ENCODE peak calls at places on chromosome 9, in nine cellular contexts. B, K, Z, L, D, J, C, E and N are unnamed samples.

GRCh38 chr9:129320575-129321311 is 142.7 kb upstream of the IER5L start:
- DNase-seq in B (peak), K (peak), Z (peak), L (peak), D (peak), J (peak), C (no peak), E (peak), N (peak)

GRCh38 chr9:114291064-114291474 is 31.8 kb upstream of the ORM1 start:
- DNase-seq in B (peak), K (peak), Z (no peak), L (peak), D (peak), J (peak), C (peak), E (peak), N (peak)

GRCh38 chr9:96068511-96068910 is 193.0 kb downstream of the ERCC6L2 start:
- DNase-seq in B (no peak), K (no peak), Z (no peak), L (no peak), D (no peak), J (no peak), C (no peak), E (no peak), N (no peak)

GRCh38 chr9:20041717-20042116 is 252.9 kb upstream of the SLC24A2 start:
- DNase-seq in B (no peak), K (peak), Z (peak), L (peak), D (no peak), J (no peak), C (no peak), E (no peak), N (no peak)

GRCh38 chr9:107759009-107759822 is 269.6 kb upstream of the KLF4 start:
- DNase-seq in B (no peak), K (no peak), Z (no peak), L (no peak), D (no peak), J (no peak), C (no peak), E (no peak), N (no peak)

GRCh38 chr9:74570879-74571512 is 73.9 kb downstream of the RORB start:
- DNase-seq in B (peak), K (peak), Z (no peak), L (no peak), D (peak), J (no peak), C (peak), E (peak), N (peak)

GRCh38 chr9:34589656-34590375 is at the start of gene CNTFR:
- DNase-seq in B (no peak), K (no peak), Z (peak), L (peak), D (no peak), J (peak), C (no peak), E (no peak), N (peak)

GRCh38 chr9:122126340-122127333 is 32.9 kb downstream of the NDUFA8 start:
- DNase-seq in B (no peak), K (peak), Z (no peak), L (no peak), D (no peak), J (no peak), C (no peak), E (peak), N (peak)

GRCh38 chr9:6968271-6968670 is 210.5 kb downstream of the KDM4C start:
- DNase-seq in B (peak), K (no peak), Z (no peak), L (no peak), D (no peak), J (no peak), C (no peak), E (peak), N (no peak)

GRCh38 chr9:127014210-127014609 is 99.6 kb downstream of the RALGPS1 start:
- DNase-seq in B (no peak), K (no peak), Z (no peak), L (no peak), D (no peak), J (no peak), C (no peak), E (peak), N (no peak)

GRCh38 chr9:83920469-83920941 is 727 bp downstream of the KIF27 start:
- DNase-seq in B (no peak), K (peak), Z (no peak), L (no peak), D (no peak), J (no peak), C (peak), E (peak), N (peak)

GRCh38 chr9:32380944-32381343 is 3.5 kb upstream of the ACO1 start:
- DNase-seq in B (no peak), K (no peak), Z (no peak), L (no peak), D (no peak), J (no peak), C (no peak), E (no peak), N (no peak)

GRCh38 chr9:35114113-35114847 is 1.4 kb downstream of the ATOSB start:
- DNase-seq in B (peak), K (peak), Z (peak), L (peak), D (peak), J (peak), C (no peak), E (peak), N (peak)

GRCh38 chr9:93119953-93120845 is 13.9 kb downstream of the NINJ1 start:
- DNase-seq in B (peak), K (peak), Z (peak), L (peak), D (no peak), J (peak), C (peak), E (peak), N (peak)

GRCh38 chr9:38256461-38256860 is 136.0 kb upstream of the ALDH1B1 start:
- DNase-seq in B (no peak), K (no peak), Z (no peak), L (no peak), D (no peak), J (no peak), C (no peak), E (no peak), N (no peak)

GRCh38 chr9:126860757-126861466 is 473 bp downstream of the ZBTB34 start:
- DNase-seq in B (no peak), K (peak), Z (no peak), L (peak), D (no peak), J (peak), C (no peak), E (peak), N (peak)

GRCh38 chr9:99112750-99113417 is 8.0 kb downstream of the TGFBR1 start:
- DNase-seq in B (no peak), K (peak), Z (no peak), L (no peak), D (no peak), J (no peak), C (no peak), E (no peak), N (peak)

GRCh38 chr9:118643118-118643517 is 726.1 kb downstream of the BRINP1 start:
- DNase-seq in B (no peak), K (peak), Z (no peak), L (no peak), D (no peak), J (peak), C (peak), E (peak), N (peak)

GRCh38 chr9:129422032-129422842 is 198.7 kb downstream of the C9orf50 start:
- DNase-seq in B (no peak), K (no peak), Z (no peak), L (no peak), D (no peak), J (no peak), C (no peak), E (no peak), N (no peak)

GRCh38 chr9:122954253-122954691 is 13.5 kb downstream of the RABGAP1 start:
- DNase-seq in B (no peak), K (no peak), Z (no peak), L (no peak), D (no peak), J (no peak), C (no peak), E (peak), N (no peak)

GRCh38 chr9:131803758-131804411 is 64.0 kb upstream of the RAPGEF1 start:
- DNase-seq in B (no peak), K (no peak), Z (no peak), L (no peak), D (no peak), J (no peak), C (no peak), E (no peak), N (no peak)

GRCh38 chr9:33267368-33267767 is 2.5 kb downstream of the CHMP5 start:
- DNase-seq in B (no peak), K (peak), Z (no peak), L (no peak), D (no peak), J (no peak), C (no peak), E (no peak), N (no peak)

GRCh38 chr9:38437193-38437823 is 13.1 kb upstream of the IGFBPL1 start:
- DNase-seq in B (no peak), K (no peak), Z (no peak), L (no peak), D (no peak), J (no peak), C (peak), E (peak), N (no peak)

GRCh38 chr9:111037744-111038335 is 430 bp downstream of the LPAR1 start:
- DNase-seq in B (no peak), K (peak), Z (no peak), L (peak), D (no peak), J (peak), C (no peak), E (peak), N (peak)

GRCh38 chr9:12956805-12957204 is 182.0 kb downstream of the LURAP1L start:
- DNase-seq in B (no peak), K (no peak), Z (no peak), L (no peak), D (no peak), J (no peak), C (no peak), E (no peak), N (no peak)